ENCODE peak calls at places on chromosomes 2 and 18, in eight cellular contexts. One of them, this sample, is unnamed.

GRCh38 chr2:239818086-239818485 is 207.1 kb downstream of the NDUFA10 start:
- DNase-seq in NCI-H1417: no peak
- DNase-seq in foreskin fibroblast: no peak
- DNase-seq in GM12892: no peak
- DNase-seq in cardiac muscle cell: no peak
- DNase-seq in PC-3: no peak
- DNase-seq in stomach: peak
- DNase-seq in fibroblast of pulmonary artery: no peak
- DNase-seq in this sample: no peak

GRCh38 chr2:88125344-88125923 is 2.4 kb downstream of the FABP1 start:
- DNase-seq in NCI-H1417: no peak
- DNase-seq in foreskin fibroblast: no peak
- DNase-seq in GM12892: no peak
- DNase-seq in cardiac muscle cell: no peak
- DNase-seq in PC-3: no peak
- DNase-seq in stomach: no peak
- DNase-seq in fibroblast of pulmonary artery: no peak
- DNase-seq in this sample: no peak

GRCh38 chr2:195494452-195494851 is 162.6 kb upstream of the SLC39A10 start:
- DNase-seq in NCI-H1417: no peak
- DNase-seq in foreskin fibroblast: peak
- DNase-seq in GM12892: no peak
- DNase-seq in cardiac muscle cell: no peak
- DNase-seq in PC-3: no peak
- DNase-seq in stomach: no peak
- DNase-seq in fibroblast of pulmonary artery: no peak
- DNase-seq in this sample: no peak

GRCh38 chr2:44075536-44075935 is 79.7 kb upstream of the LRPPRC start:
- DNase-seq in NCI-H1417: no peak
- DNase-seq in foreskin fibroblast: peak
- DNase-seq in GM12892: no peak
- DNase-seq in cardiac muscle cell: peak
- DNase-seq in PC-3: no peak
- DNase-seq in stomach: no peak
- DNase-seq in fibroblast of pulmonary artery: peak
- DNase-seq in this sample: peak

GRCh38 chr2:239929504-239929903 is 95.6 kb downstream of the NDUFA10 start:
- DNase-seq in NCI-H1417: no peak
- DNase-seq in foreskin fibroblast: no peak
- DNase-seq in GM12892: no peak
- DNase-seq in cardiac muscle cell: no peak
- DNase-seq in PC-3: no peak
- DNase-seq in stomach: peak
- DNase-seq in fibroblast of pulmonary artery: no peak
- DNase-seq in this sample: no peak

GRCh38 chr2:72937356-72937669 is 20.0 kb downstream of the EMX1 start:
- DNase-seq in NCI-H1417: peak
- DNase-seq in foreskin fibroblast: peak
- DNase-seq in GM12892: no peak
- DNase-seq in cardiac muscle cell: no peak
- DNase-seq in PC-3: no peak
- DNase-seq in stomach: no peak
- DNase-seq in fibroblast of pulmonary artery: no peak
- DNase-seq in this sample: no peak

GRCh38 chr2:42054657-42055430 is 7.0 kb downstream of the PKDCC start:
- DNase-seq in NCI-H1417: no peak
- DNase-seq in foreskin fibroblast: no peak
- DNase-seq in GM12892: no peak
- DNase-seq in cardiac muscle cell: no peak
- DNase-seq in PC-3: peak
- DNase-seq in stomach: peak
- DNase-seq in fibroblast of pulmonary artery: no peak
- DNase-seq in this sample: no peak

GRCh38 chr2:25819597-25820039 is 58.7 kb downstream of the ASXL2 start:
- DNase-seq in NCI-H1417: no peak
- DNase-seq in foreskin fibroblast: no peak
- DNase-seq in GM12892: no peak
- DNase-seq in cardiac muscle cell: peak
- DNase-seq in PC-3: no peak
- DNase-seq in stomach: no peak
- DNase-seq in fibroblast of pulmonary artery: no peak
- DNase-seq in this sample: no peak

GRCh38 chr2:147913701-147914480 is 69.1 kb downstream of the ACVR2A start:
- DNase-seq in NCI-H1417: no peak
- DNase-seq in foreskin fibroblast: no peak
- DNase-seq in GM12892: no peak
- DNase-seq in cardiac muscle cell: peak
- DNase-seq in PC-3: no peak
- DNase-seq in stomach: no peak
- DNase-seq in fibroblast of pulmonary artery: peak
- DNase-seq in this sample: no peak

GRCh38 chr2:154449951-154450658 is 248.4 kb upstream of the KCNJ3 start:
- DNase-seq in NCI-H1417: no peak
- DNase-seq in foreskin fibroblast: no peak
- DNase-seq in GM12892: no peak
- DNase-seq in cardiac muscle cell: no peak
- DNase-seq in PC-3: no peak
- DNase-seq in stomach: no peak
- DNase-seq in fibroblast of pulmonary artery: no peak
- DNase-seq in this sample: no peak

GRCh38 chr2:75162897-75163296 is 36.4 kb downstream of the TACR1 start:
- DNase-seq in NCI-H1417: no peak
- DNase-seq in foreskin fibroblast: no peak
- DNase-seq in GM12892: no peak
- DNase-seq in cardiac muscle cell: no peak
- DNase-seq in PC-3: no peak
- DNase-seq in stomach: no peak
- DNase-seq in fibroblast of pulmonary artery: no peak
- DNase-seq in this sample: no peak

GRCh38 chr18:36514778-36515177 is 217.3 kb downstream of the FHOD3 start:
- DNase-seq in NCI-H1417: no peak
- DNase-seq in foreskin fibroblast: peak
- DNase-seq in GM12892: no peak
- DNase-seq in cardiac muscle cell: no peak
- DNase-seq in PC-3: no peak
- DNase-seq in stomach: no peak
- DNase-seq in fibroblast of pulmonary artery: no peak
- DNase-seq in this sample: no peak

GRCh38 chr2:170307988-170308387 is 130.0 kb downstream of the MYO3B start:
- DNase-seq in NCI-H1417: peak
- DNase-seq in foreskin fibroblast: no peak
- DNase-seq in GM12892: no peak
- DNase-seq in cardiac muscle cell: no peak
- DNase-seq in PC-3: no peak
- DNase-seq in stomach: no peak
- DNase-seq in fibroblast of pulmonary artery: no peak
- DNase-seq in this sample: no peak

GRCh38 chr2:81194581-81194980 is 890.0 kb upstream of the LRRTM1 start:
- DNase-seq in NCI-H1417: no peak
- DNase-seq in foreskin fibroblast: no peak
- DNase-seq in GM12892: no peak
- DNase-seq in cardiac muscle cell: no peak
- DNase-seq in PC-3: no peak
- DNase-seq in stomach: no peak
- DNase-seq in fibroblast of pulmonary artery: no peak
- DNase-seq in this sample: no peak

GRCh38 chr2:217661378-217661777 is 341.4 kb downstream of the TNS1 start:
- DNase-seq in NCI-H1417: no peak
- DNase-seq in foreskin fibroblast: no peak
- DNase-seq in GM12892: no peak
- DNase-seq in cardiac muscle cell: no peak
- DNase-seq in PC-3: no peak
- DNase-seq in stomach: no peak
- DNase-seq in fibroblast of pulmonary artery: no peak
- DNase-seq in this sample: no peak

GRCh38 chr2:231800493-231801091 is 14.3 kb downstream of the COPS7B start:
- DNase-seq in NCI-H1417: no peak
- DNase-seq in foreskin fibroblast: peak
- DNase-seq in GM12892: no peak
- DNase-seq in cardiac muscle cell: peak
- DNase-seq in PC-3: peak
- DNase-seq in stomach: peak
- DNase-seq in fibroblast of pulmonary artery: peak
- DNase-seq in this sample: no peak

GRCh38 chr18:52046842-52047241 is 293.2 kb upstream of the DCC start:
- DNase-seq in NCI-H1417: peak
- DNase-seq in foreskin fibroblast: no peak
- DNase-seq in GM12892: no peak
- DNase-seq in cardiac muscle cell: no peak
- DNase-seq in PC-3: no peak
- DNase-seq in stomach: no peak
- DNase-seq in fibroblast of pulmonary artery: no peak
- DNase-seq in this sample: no peak

GRCh38 chr2:21024198-21024597 is 19.7 kb downstream of the APOB start:
- DNase-seq in NCI-H1417: no peak
- DNase-seq in foreskin fibroblast: no peak
- DNase-seq in GM12892: no peak
- DNase-seq in cardiac muscle cell: no peak
- DNase-seq in PC-3: no peak
- DNase-seq in stomach: no peak
- DNase-seq in fibroblast of pulmonary artery: no peak
- DNase-seq in this sample: no peak

GRCh38 chr2:56011624-56012023 is 88.0 kb upstream of the EFEMP1 start:
- DNase-seq in NCI-H1417: no peak
- DNase-seq in foreskin fibroblast: no peak
- DNase-seq in GM12892: no peak
- DNase-seq in cardiac muscle cell: no peak
- DNase-seq in PC-3: no peak
- DNase-seq in stomach: no peak
- DNase-seq in fibroblast of pulmonary artery: no peak
- DNase-seq in this sample: no peak

GRCh38 chr18:68215931-68216330 is 499.0 kb downstream of the TMX3 start:
- DNase-seq in NCI-H1417: no peak
- DNase-seq in foreskin fibroblast: peak
- DNase-seq in GM12892: no peak
- DNase-seq in cardiac muscle cell: peak
- DNase-seq in PC-3: peak
- DNase-seq in stomach: no peak
- DNase-seq in fibroblast of pulmonary artery: peak
- DNase-seq in this sample: peak

GRCh38 chr2:46229134-46230063 is 67.8 kb upstream of the EPAS1 start:
- DNase-seq in NCI-H1417: no peak
- DNase-seq in foreskin fibroblast: no peak
- DNase-seq in GM12892: no peak
- DNase-seq in cardiac muscle cell: peak
- DNase-seq in PC-3: peak
- DNase-seq in stomach: no peak
- DNase-seq in fibroblast of pulmonary artery: peak
- DNase-seq in this sample: no peak

GRCh38 chr2:113795405-113795920 is 39.0 kb upstream of the SLC35F5 start:
- DNase-seq in NCI-H1417: no peak
- DNase-seq in foreskin fibroblast: no peak
- DNase-seq in GM12892: no peak
- DNase-seq in cardiac muscle cell: peak
- DNase-seq in PC-3: no peak
- DNase-seq in stomach: no peak
- DNase-seq in fibroblast of pulmonary artery: peak
- DNase-seq in this sample: no peak

GRCh38 chr2:50014168-50014567 is 859.9 kb upstream of the FSHR start:
- DNase-seq in NCI-H1417: no peak
- DNase-seq in foreskin fibroblast: no peak
- DNase-seq in GM12892: no peak
- DNase-seq in cardiac muscle cell: no peak
- DNase-seq in PC-3: no peak
- DNase-seq in stomach: no peak
- DNase-seq in fibroblast of pulmonary artery: no peak
- DNase-seq in this sample: no peak

GRCh38 chr2:102056079-102056581 is 64.4 kb downstream of the IL1R2 start:
- DNase-seq in NCI-H1417: no peak
- DNase-seq in foreskin fibroblast: no peak
- DNase-seq in GM12892: no peak
- DNase-seq in cardiac muscle cell: peak
- DNase-seq in PC-3: no peak
- DNase-seq in stomach: no peak
- DNase-seq in fibroblast of pulmonary artery: peak
- DNase-seq in this sample: no peak

GRCh38 chr2:520663-521340 is 156.4 kb downstream of the TMEM18 start:
- DNase-seq in NCI-H1417: no peak
- DNase-seq in foreskin fibroblast: no peak
- DNase-seq in GM12892: no peak
- DNase-seq in cardiac muscle cell: no peak
- DNase-seq in PC-3: no peak
- DNase-seq in stomach: no peak
- DNase-seq in fibroblast of pulmonary artery: no peak
- DNase-seq in this sample: no peak

GRCh38 chr2:73999881-74000597 is 15.3 kb downstream of the TET3 start:
- DNase-seq in NCI-H1417: no peak
- DNase-seq in foreskin fibroblast: peak
- DNase-seq in GM12892: no peak
- DNase-seq in cardiac muscle cell: peak
- DNase-seq in PC-3: peak
- DNase-seq in stomach: no peak
- DNase-seq in fibroblast of pulmonary artery: peak
- DNase-seq in this sample: no peak

GRCh38 chr2:109409347-109410020 is 204.3 kb downstream of the SEPTIN10 start:
- DNase-seq in NCI-H1417: no peak
- DNase-seq in foreskin fibroblast: no peak
- DNase-seq in GM12892: no peak
- DNase-seq in cardiac muscle cell: no peak
- DNase-seq in PC-3: no peak
- DNase-seq in stomach: no peak
- DNase-seq in fibroblast of pulmonary artery: no peak
- DNase-seq in this sample: no peak

GRCh38 chr2:142937347-142937746 is 59.9 kb downstream of the KYNU start:
- DNase-seq in NCI-H1417: no peak
- DNase-seq in foreskin fibroblast: peak
- DNase-seq in GM12892: no peak
- DNase-seq in cardiac muscle cell: no peak
- DNase-seq in PC-3: no peak
- DNase-seq in stomach: no peak
- DNase-seq in fibroblast of pulmonary artery: no peak
- DNase-seq in this sample: no peak

GRCh38 chr2:221350621-221351020 is 221.5 kb downstream of the EPHA4 start:
- DNase-seq in NCI-H1417: no peak
- DNase-seq in foreskin fibroblast: peak
- DNase-seq in GM12892: no peak
- DNase-seq in cardiac muscle cell: no peak
- DNase-seq in PC-3: peak
- DNase-seq in stomach: no peak
- DNase-seq in fibroblast of pulmonary artery: no peak
- DNase-seq in this sample: no peak

GRCh38 chr2:40412456-40412855 is 39.4 kb downstream of the SLC8A1 start:
- DNase-seq in NCI-H1417: no peak
- DNase-seq in foreskin fibroblast: peak
- DNase-seq in GM12892: no peak
- DNase-seq in cardiac muscle cell: no peak
- DNase-seq in PC-3: peak
- DNase-seq in stomach: no peak
- DNase-seq in fibroblast of pulmonary artery: no peak
- DNase-seq in this sample: no peak

GRCh38 chr2:126887506-126887905 is 11.2 kb upstream of the TEX51 start:
- DNase-seq in NCI-H1417: no peak
- DNase-seq in foreskin fibroblast: no peak
- DNase-seq in GM12892: no peak
- DNase-seq in cardiac muscle cell: no peak
- DNase-seq in PC-3: no peak
- DNase-seq in stomach: no peak
- DNase-seq in fibroblast of pulmonary artery: no peak
- DNase-seq in this sample: no peak

GRCh38 chr2:128642316-128642715 is 323.6 kb upstream of the HS6ST1 start:
- DNase-seq in NCI-H1417: no peak
- DNase-seq in foreskin fibroblast: no peak
- DNase-seq in GM12892: no peak
- DNase-seq in cardiac muscle cell: no peak
- DNase-seq in PC-3: no peak
- DNase-seq in stomach: peak
- DNase-seq in fibroblast of pulmonary artery: no peak
- DNase-seq in this sample: no peak

GRCh38 chr2:66432801-66433694 is 1.9 kb upstream of the MEIS1 start:
- DNase-seq in NCI-H1417: peak
- DNase-seq in foreskin fibroblast: peak
- DNase-seq in GM12892: no peak
- DNase-seq in cardiac muscle cell: peak
- DNase-seq in PC-3: peak
- DNase-seq in stomach: peak
- DNase-seq in fibroblast of pulmonary artery: peak
- DNase-seq in this sample: peak

This sample was measured in GM04504.